ENCODE peak calls at places on chromosome 14, in four cellular contexts. X is transverse colon, M is endothelial cell of umbilical vein, U is suprapubic skin. I is an unnamed sample.

GRCh38 chr14:73741386-73741875 is 27.2 kb upstream of the PNMA1 start:
- DNase-seq in X (peak), M (peak), U (no peak), I (peak)

GRCh38 chr14:60753264-60754126 is 18.9 kb downstream of the MNAT1 start:
- DNase-seq in X (peak), M (no peak), U (no peak), I (no peak)

GRCh38 chr14:33794791-33795300 is 156.0 kb downstream of the EGLN3 start:
- DNase-seq in X (no peak), M (peak), U (no peak), I (no peak)

GRCh38 chr14:94598506-94598815 is 13.7 kb upstream of the SERPINA3 start:
- DNase-seq in X (no peak), M (no peak), U (no peak), I (no peak)

GRCh38 chr14:81313775-81314429 is 86.2 kb downstream of the STON2 start:
- DNase-seq in X (no peak), M (no peak), U (no peak), I (no peak)

GRCh38 chr14:54568821-54569591 is 2.1 kb downstream of the SAMD4A start:
- DNase-seq in X (peak), M (no peak), U (no peak), I (peak)

GRCh38 chr14:54498095-54498531 is 9.3 kb upstream of the GMFB start:
- DNase-seq in X (no peak), M (peak), U (no peak), I (no peak)

GRCh38 chr14:100564506-100564905 is 22.7 kb downstream of the BEGAIN start:
- DNase-seq in X (no peak), M (no peak), U (no peak), I (no peak)

GRCh38 chr14:33475623-33476022 is 475.3 kb downstream of the EGLN3 start:
- DNase-seq in X (peak), M (peak), U (no peak), I (no peak)

GRCh38 chr14:60646202-60646886 is 2.9 kb downstream of the SIX1 start:
- DNase-seq in X (no peak), M (no peak), U (no peak), I (no peak)

GRCh38 chr14:33999771-34000291 is 49.0 kb upstream of the EGLN3 start:
- DNase-seq in X (no peak), M (no peak), U (no peak), I (no peak)

GRCh38 chr14:50003213-50004021 is 110.5 kb downstream of the ARF6 start:
- DNase-seq in X (peak), M (peak), U (peak), I (peak)
- TF ChIP-seq POLR2A in X (peak), M (peak), U (no peak), I (peak)

GRCh38 chr14:105051182-105052109 is 13.8 kb downstream of the GPR132 start:
- DNase-seq in X (no peak), M (no peak), U (no peak), I (no peak)
- TF ChIP-seq POLR2A in X (no peak), M (no peak), U (no peak), I (no peak)

DNA sequence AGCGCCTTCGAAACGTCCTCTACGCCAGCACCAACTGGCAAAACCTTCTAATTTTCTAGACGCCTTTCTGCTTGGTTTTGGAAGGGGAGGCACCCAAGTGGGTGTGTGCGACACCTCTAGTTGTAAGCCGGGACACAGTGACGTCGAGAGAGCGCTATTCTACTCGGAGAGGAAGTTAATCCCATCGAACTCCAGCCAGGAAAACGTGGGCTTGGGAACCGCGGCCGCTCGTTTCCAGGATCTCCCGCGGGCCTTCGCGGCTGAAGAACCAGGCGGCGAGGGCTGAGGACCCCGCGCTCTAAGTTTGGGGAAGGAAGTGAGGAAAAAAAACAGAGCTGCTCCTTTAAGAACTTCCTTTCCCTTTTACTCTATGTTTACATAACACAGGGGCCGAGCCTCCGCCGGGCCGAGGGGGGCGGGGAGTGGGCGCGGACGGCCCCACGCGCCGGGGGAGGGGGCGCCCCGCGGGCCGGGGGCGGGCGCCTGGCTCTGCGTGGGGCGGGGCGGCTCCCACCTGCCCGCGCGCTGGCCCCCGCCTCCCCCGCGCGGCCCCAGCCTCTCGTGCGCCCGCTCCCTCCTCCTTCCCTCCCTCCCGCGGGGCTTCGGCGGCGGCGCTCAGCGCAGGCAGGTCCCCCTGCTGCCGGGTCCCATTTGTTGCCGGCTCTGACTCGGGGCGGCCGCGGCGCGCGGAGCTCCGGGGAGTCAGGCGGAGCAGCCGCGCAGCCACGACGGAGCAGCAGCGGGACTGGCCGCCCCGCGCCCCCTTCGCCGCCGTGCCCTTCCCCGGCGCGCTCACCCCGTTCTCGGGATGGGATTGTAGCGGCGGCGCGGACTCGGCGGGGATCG is at the start of gene PELI2:
- DNase-seq in X (peak), M (peak), U (peak), I (peak)
- TF ChIP-seq POLR2A in X (peak), M (peak), U (peak), I (peak)

GRCh38 chr14:75224561-75224960 is 48.1 kb upstream of the TMED10 start:
- DNase-seq in X (no peak), M (no peak), U (no peak), I (no peak)

GRCh38 chr14:75221797-75222196 is 45.4 kb upstream of the TMED10 start:
- DNase-seq in X (no peak), M (peak), U (no peak), I (no peak)

GRCh38 chr14:75223664-75224154 is 47.3 kb upstream of the TMED10 start:
- DNase-seq in X (peak), M (no peak), U (no peak), I (no peak)

GRCh38 chr14:75220097-75220496 is 43.7 kb upstream of the TMED10 start:
- DNase-seq in X (no peak), M (no peak), U (no peak), I (no peak)

DNA sequence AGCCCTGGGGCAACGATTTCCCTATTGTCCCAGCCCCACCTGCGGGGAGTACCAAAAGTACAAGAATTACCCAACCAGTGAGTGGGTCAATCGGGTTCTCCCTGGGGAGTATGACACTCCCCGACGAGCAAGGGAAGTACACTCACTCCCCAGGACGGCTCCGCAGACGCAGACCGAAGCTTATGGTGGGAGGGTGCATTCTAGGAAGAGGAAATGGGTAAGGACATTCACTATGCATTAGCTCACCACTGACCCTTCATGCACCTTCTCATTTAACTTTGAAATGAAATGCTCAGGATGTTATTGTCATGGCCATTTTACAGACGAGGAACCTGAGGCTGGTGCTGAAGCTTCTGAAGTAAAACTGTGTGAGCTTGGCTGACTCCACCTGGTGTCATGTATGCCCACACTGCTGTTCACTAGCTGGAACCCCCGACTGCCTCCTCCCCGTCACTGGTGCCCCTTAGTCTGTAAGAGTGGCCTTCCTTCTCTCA is 45.8 kb upstream of the TMED10 start:
- DNase-seq in X (no peak), M (peak), U (no peak), I (no peak)
- TF ChIP-seq POLR2A in X (no peak), M (peak), U (no peak), I (no peak)

DNA sequence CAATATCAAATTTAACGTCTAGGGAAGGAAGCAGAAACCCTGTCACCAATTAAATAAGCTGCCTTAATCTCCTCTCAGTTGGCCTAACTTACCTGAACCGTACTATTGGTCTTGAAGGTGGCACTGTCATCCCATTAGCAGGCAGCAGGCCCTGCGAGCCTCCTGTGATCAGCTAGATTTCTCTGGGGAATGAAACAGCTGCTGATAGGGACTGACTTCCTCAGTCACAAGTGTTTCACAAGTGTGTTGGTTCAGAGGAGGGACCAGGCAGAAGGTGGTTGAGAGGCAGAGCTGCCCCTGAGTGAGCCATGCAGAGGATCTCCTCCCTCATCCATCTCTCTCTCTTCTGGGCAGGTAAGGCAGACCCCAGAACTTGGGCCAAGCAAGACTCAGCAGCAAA is 166.8 kb downstream of the DAD1 start:
- DNase-seq in X (no peak), M (no peak), U (no peak), I (no peak)
- TF ChIP-seq POLR2A in X (no peak), M (no peak), U (no peak), I (no peak)

GRCh38 chr14:93115069-93115919 is 431 bp downstream of the ITPK1 start:
- DNase-seq in X (peak), M (peak), U (peak), I (peak)
- TF ChIP-seq POLR2A in X (peak), M (no peak), U (no peak), I (peak)

GRCh38 chr14:105247715-105248367 is 492 bp upstream of the BTBD6 start:
- DNase-seq in X (peak), M (no peak), U (peak), I (no peak)

GRCh38 chr14:105249175-105250007 is 1.1 kb downstream of the BTBD6 start:
- DNase-seq in X (peak), M (peak), U (no peak), I (no peak)

GRCh38 chr14:105250008-105250366 is 1.7 kb downstream of the BTBD6 start:
- DNase-seq in X (no peak), M (no peak), U (no peak), I (no peak)

GRCh38 chr14:105247026-105247425 is 1.3 kb upstream of the BTBD6 start:
- DNase-seq in X (no peak), M (no peak), U (no peak), I (no peak)

DNA sequence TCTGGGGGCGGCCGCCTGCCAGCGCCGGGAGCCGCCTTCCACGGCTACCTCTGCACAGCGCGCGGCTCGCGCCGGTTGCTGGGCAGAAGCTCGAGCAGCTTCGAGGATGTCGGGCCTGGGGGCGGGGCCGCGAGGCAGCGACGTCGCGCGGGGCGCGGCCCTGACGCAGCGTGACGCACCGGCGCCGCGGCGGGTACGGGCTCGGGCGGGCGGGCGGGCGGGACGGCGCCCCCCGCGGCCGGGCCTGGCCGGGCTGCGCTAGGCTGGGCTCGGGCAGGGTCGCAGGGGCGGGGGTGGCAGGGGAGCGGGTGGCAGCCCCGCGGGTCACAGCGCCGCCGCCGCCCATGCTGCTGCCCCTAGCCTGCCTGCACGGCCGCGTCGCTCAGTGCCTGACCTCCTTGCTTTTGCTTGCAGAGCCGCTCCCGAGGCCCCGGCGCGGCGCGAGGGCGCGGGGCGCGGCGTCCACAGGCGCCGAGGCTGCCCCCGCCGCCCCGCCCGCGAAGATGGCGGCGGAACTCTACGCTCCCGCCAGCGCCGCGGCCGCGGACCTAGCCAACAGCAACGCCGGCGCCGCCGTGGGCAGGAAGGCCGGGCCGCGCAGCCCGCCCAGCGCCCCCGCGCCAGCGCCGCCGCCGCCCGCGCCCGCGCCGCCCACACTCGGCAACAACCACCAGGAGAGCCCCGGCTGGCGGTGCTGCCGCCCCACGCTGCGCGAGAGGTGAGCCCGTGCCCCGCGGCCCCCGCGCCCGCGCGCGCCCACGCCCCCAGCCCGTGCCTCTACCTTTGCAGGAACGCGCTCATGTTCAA is at the start of gene BTBD6:
- DNase-seq in X (peak), M (peak), U (peak), I (peak)
- TF ChIP-seq POLR2A in X (peak), M (peak), U (no peak), I (peak)

GRCh38 chr14:103385153-103385993 is at the start of gene MARK3:
- DNase-seq in X (peak), M (peak), U (peak), I (peak)
- TF ChIP-seq POLR2A in X (peak), M (peak), U (no peak), I (peak)

GRCh38 chr14:61761959-61762786 is at the start of gene SNAPC1:
- DNase-seq in X (peak), M (peak), U (peak), I (peak)
- TF ChIP-seq POLR2A in X (peak), M (peak), U (no peak), I (peak)

GRCh38 chr14:20456971-20457370 is 1.9 kb downstream of the APEX1 start:
- DNase-seq in X (no peak), M (no peak), U (no peak), I (no peak)

GRCh38 chr14:20460458-20461229 is 590 bp downstream of the PIP4P1 start:
- DNase-seq in X (peak), M (peak), U (no peak), I (peak)

GRCh38 chr14:20455355-20456300 is 602 bp downstream of the APEX1 start:
- DNase-seq in X (no peak), M (no peak), U (no peak), I (no peak)

GRCh38 chr14:20458031-20458789 is 3.0 kb downstream of the PIP4P1 start:
- DNase-seq in X (no peak), M (no peak), U (no peak), I (no peak)

DNA sequence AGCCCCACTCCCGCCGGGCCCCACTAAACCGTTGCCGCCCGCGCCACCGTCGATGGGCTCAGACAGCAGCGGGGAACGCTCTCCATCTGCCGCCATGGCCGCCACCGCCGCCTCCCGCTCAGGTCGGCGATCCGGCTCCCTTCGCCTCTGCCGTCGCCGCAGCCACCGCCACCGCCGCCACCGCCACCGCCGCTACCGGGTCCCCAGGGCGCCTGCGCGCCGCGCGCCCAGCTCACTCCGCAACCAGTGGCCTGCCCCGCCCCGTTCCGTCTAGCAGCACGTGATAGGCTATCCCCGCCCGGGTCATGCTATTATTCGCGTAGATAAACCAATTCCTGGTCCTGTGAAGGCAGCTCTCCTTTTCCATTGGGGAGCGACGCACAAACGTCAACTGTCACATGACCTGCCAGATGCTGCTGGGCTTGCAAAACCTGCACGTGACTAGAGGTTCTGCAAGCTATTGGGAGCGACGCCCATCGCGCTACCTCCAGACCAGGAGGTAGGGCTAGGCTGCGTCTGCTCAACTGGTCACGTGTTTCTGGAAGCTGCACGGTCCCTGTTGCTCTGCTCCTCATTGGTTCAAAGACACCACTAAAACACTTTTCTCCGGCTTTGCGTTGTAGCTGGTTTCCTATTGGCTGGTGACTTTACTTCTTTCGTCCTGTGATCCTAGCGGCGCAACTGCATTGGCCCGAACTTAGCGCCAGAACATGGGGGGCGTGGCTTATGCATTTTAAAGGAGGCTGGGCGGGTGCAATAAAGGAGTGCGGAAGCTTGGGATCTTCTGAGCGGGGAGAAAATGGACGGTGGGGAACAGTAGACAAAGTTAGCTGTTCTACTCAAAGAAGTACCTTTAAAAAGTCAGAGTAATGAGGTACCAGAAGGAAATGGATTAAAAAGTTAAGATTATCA is at the start of gene PIP4P1:
- DNase-seq in X (peak), M (peak), U (peak), I (peak)
- TF ChIP-seq POLR2A in X (peak), M (peak), U (peak), I (peak)

I was measured in uterus.